ENCODE peak calls at places on chromosomes 6 and 20, in six cellular contexts. V is cardiac fibroblast, A is tibial nerve, G is heart left ventricle, H is uterus, W is brain microvascular endothelial cell. K is an unnamed sample.

GRCh38 chr6:150417247-150417646 is 48.4 kb downstream of the IYD start:
- DNase-seq in V (no peak), A (no peak), G (no peak), H (no peak), W (no peak), K (no peak)

GRCh38 chr6:34132486-34133185 is 13.3 kb downstream of the GRM4 start:
- DNase-seq in V (peak), A (no peak), G (no peak), H (no peak), W (no peak), K (no peak)

GRCh38 chr6:37256692-37257319 is 766 bp upstream of the TBC1D22B start:
- DNase-seq in V (no peak), A (no peak), G (no peak), H (no peak), W (no peak), K (no peak)

GRCh38 chr6:105587349-105588115 is 184.7 kb upstream of the PREP start:
- DNase-seq in V (no peak), A (no peak), G (no peak), H (no peak), W (peak), K (no peak)

GRCh38 chr6:36249536-36249935 is 20.3 kb upstream of the PNPLA1 start:
- DNase-seq in V (peak), A (no peak), G (no peak), H (no peak), W (no peak), K (peak)

GRCh38 chr6:130848945-130849344 is 21.7 kb downstream of the SMLR1 start:
- DNase-seq in V (no peak), A (no peak), G (no peak), H (no peak), W (no peak), K (no peak)

GRCh38 chr6:50952092-50952932 is 133.6 kb downstream of the TFAP2B start:
- DNase-seq in V (no peak), A (no peak), G (no peak), H (no peak), W (peak), K (no peak)

GRCh38 chr6:33707771-33708170 is 3.7 kb downstream of the UQCC2 start:
- DNase-seq in V (no peak), A (no peak), G (peak), H (no peak), W (no peak), K (no peak)

GRCh38 chr6:22079788-22080187 is 217.0 kb downstream of the PRL start:
- DNase-seq in V (peak), A (no peak), G (peak), H (no peak), W (peak), K (no peak)

GRCh38 chr20:9531581-9531980 is 17.2 kb downstream of the LAMP5 start:
- DNase-seq in V (no peak), A (no peak), G (no peak), H (no peak), W (no peak), K (no peak)

GRCh38 chr6:32852844-32853540 is 512 bp downstream of the TAP1 start:
- DNase-seq in V (peak), A (peak), G (peak), H (peak), W (peak), K (no peak)

GRCh38 chr20:54475334-54476287 is at the start of gene DOK5:
- DNase-seq in V (peak), A (peak), G (peak), H (peak), W (no peak), K (no peak)
- H3K4me3 ChIP-seq in V (peak), A (peak), G (peak), H (peak), W (peak), K (peak)

DNA sequence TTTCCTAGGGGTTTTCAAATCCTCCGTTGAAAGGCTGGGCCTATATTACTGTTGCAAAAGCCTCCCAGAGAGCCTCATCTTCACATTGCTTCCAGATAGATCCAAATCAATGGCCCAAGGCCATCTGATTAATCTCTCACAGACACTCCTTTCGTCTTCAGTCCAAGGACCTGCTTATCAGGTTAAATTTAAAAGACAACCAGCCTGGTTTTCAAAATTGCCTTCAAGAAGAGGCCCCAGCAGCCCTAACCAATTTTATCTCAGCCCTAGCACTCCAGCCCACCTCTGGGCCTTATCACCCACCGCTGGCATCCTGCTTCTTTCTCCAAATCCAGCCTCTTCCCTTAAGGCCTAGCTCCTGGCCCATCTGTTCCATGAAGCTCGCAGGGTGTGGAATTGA is 15.5 kb upstream of the CCND3 start:
- DNase-seq in V (no peak), A (no peak), G (no peak), H (no peak), W (no peak), K (no peak)
- H3K4me3 ChIP-seq in V (no peak), A (no peak), G (no peak), H (no peak), W (no peak), K (no peak)

GRCh38 chr6:134706806-134707205 is 243.1 kb downstream of the ALDH8A1 start:
- DNase-seq in V (no peak), A (no peak), G (no peak), H (no peak), W (no peak), K (no peak)

GRCh38 chr6:134706153-134706552 is 243.7 kb downstream of the ALDH8A1 start:
- DNase-seq in V (no peak), A (no peak), G (no peak), H (no peak), W (no peak), K (no peak)

GRCh38 chr6:134702279-134702678 is 247.6 kb downstream of the ALDH8A1 start:
- DNase-seq in V (no peak), A (no peak), G (no peak), H (no peak), W (no peak), K (no peak)

GRCh38 chr6:134701301-134701700 is 248.6 kb downstream of the ALDH8A1 start:
- DNase-seq in V (no peak), A (no peak), G (no peak), H (no peak), W (no peak), K (no peak)

DNA sequence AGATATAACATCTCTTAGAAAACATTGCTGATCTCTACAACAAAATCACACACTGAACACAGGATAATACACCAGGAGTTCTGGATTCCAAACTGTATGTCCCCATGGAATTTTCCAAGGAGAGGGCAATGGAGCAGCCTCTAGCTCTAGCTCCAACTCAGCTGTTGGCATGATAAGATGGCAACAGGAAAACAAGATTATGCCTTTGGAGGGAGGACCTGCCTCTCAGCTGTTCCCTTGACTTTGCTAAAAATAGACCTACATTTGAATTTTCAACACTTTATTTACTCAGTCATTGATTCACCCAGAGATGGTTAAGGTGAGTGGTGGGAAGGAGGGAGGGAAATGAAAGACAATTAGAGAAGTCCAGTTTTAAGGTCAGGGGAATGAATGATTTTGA is 246.7 kb downstream of the ALDH8A1 start:
- DNase-seq in V (no peak), A (no peak), G (no peak), H (no peak), W (no peak), K (no peak)
- H3K4me3 ChIP-seq in V (no peak), A (no peak), G (no peak), H (no peak), W (no peak), K (no peak)

DNA sequence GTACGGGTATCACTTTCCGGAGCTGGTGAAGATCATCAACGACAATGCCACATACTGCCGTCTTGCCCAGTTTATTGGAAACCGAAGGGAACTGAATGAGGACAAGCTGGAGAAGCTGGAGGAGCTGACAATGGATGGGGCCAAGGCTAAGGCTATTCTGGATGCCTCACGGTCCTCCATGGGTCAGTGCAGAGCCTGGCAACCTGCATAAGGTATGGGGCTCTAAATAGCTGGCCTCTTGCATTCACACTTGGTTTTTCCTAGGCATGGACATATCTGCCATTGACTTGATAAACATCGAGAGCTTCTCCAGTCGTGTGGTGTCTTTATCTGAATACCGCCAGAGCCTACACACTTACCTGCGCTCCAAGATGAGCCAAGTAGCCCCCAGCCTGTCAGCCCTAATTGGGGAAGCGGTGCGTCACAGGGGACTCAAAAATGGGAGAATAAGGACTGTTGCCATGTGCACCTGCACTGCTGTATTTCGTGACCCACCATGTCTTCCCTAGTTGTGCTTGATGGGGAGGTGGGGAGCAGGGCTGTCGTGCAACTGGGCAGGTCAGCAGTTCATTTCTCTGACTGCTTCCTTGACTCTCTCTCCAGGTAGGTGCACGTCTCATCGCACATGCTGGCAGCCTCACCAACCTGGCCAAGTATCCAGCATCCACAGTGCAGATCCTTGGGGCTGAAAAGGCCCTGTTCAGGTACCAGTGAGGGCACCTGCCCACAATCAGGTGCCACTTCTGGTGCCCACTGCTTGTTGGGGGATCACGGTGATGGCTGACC is 3.1 kb downstream of the NOP56 start:
- DNase-seq in V (no peak), A (no peak), G (no peak), H (no peak), W (no peak), K (no peak)
- H3K4me3 ChIP-seq in V (no peak), A (no peak), G (no peak), H (no peak), W (no peak), K (no peak)

DNA sequence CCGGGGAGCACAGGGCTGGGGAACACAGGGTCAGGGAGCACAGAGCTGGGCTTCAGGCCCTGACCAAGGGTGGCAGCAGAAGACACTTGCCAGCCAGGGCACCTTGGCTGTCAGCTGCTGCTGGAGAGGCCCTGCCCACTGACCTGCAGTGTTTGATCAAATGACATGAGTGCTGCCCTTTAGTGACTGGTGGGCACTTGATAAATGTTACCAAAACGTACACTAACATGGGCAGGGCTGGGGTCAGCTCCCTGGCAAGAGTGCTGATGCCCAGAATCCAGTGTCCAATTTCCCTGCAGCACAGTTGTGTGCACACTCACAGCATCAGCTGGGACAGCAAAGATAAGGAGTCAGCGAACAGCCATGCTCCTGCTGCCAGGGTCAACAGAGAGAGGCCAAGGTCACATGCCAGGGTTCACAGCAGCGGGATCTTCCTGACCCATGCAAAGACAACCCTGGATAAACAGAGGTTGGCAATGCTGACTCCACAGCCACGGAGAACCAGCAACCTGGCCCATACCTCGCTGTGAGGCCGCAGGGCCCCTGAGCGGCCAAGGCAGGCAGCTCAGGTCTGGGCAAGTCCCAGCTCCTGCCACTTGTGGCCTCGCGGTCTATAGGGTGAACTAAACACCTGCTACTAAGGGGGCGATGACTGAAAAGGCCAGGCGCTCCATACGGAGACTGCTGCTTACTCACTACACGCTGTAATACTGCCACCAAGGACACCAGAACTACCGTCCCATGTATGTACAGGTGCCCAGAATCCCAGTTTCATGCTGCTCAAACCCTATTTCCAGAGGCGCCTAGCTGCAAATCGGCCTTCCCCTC is 46.3 kb downstream of the NINL start:
- DNase-seq in V (no peak), A (no peak), G (no peak), H (no peak), W (no peak), K (no peak)
- H3K4me3 ChIP-seq in V (no peak), A (no peak), G (peak), H (peak), W (no peak), K (no peak)

GRCh38 chr6:111474771-111475170 is 8.2 kb downstream of the REV3L start:
- DNase-seq in V (no peak), A (no peak), G (no peak), H (no peak), W (no peak), K (no peak)

GRCh38 chr6:111478064-111478476 is 4.9 kb downstream of the REV3L start:
- DNase-seq in V (peak), A (no peak), G (no peak), H (no peak), W (peak), K (no peak)

GRCh38 chr6:111478749-111479148 is 4.3 kb downstream of the REV3L start:
- DNase-seq in V (peak), A (no peak), G (no peak), H (no peak), W (peak), K (no peak)

GRCh38 chr6:111474106-111474505 is 8.9 kb downstream of the REV3L start:
- DNase-seq in V (no peak), A (no peak), G (no peak), H (no peak), W (no peak), K (no peak)

DNA sequence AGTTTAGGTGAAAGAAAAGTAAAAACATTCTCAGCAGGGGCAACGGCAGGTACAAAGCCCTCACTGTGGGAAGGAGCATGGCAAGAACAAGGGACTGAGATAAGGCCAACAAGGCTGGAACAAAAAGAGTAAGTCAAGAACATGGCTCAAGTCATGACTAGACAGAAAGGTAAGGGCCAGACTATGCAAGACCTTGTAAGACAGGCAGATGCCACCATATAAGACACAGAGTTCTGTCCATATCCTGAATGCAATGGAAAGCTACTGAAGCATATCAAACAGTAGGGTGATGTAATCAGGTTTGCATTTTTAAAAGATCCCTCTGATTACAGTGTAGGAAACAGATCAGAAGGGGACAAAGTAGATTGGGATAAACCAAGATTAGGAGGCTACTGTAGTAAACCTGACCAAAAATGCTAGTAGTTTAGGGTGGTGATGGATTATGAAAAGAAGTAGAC is 5.5 kb downstream of the REV3L start:
- DNase-seq in V (no peak), A (no peak), G (no peak), H (no peak), W (no peak), K (no peak)
- H3K4me3 ChIP-seq in V (no peak), A (no peak), G (no peak), H (no peak), W (no peak), K (no peak)

GRCh38 chr6:137102050-137102848 is 57.5 kb upstream of the IL20RA start:
- DNase-seq in V (no peak), A (no peak), G (no peak), H (no peak), W (no peak), K (no peak)
- H3K4me3 ChIP-seq in V (no peak), A (no peak), G (no peak), H (no peak), W (no peak), K (no peak)

GRCh38 chr20:1002682-1003561 is 811 bp upstream of the RSPO4 start:
- DNase-seq in V (no peak), A (no peak), G (no peak), H (no peak), W (no peak), K (no peak)
- H3K4me3 ChIP-seq in V (no peak), A (no peak), G (no peak), H (no peak), W (no peak), K (no peak)

GRCh38 chr6:154480144-154480639 is 30.3 kb downstream of the CNKSR3 start:
- DNase-seq in V (no peak), A (no peak), G (no peak), H (no peak), W (no peak), K (no peak)
- H3K4me3 ChIP-seq in V (no peak), A (no peak), G (no peak), H (no peak), W (peak), K (no peak)

GRCh38 chr6:41552723-41553122 is 6.5 kb downstream of the FOXP4 start:
- DNase-seq in V (no peak), A (no peak), G (no peak), H (no peak), W (no peak), K (no peak)
- H3K4me3 ChIP-seq in V (no peak), A (no peak), G (no peak), H (no peak), W (no peak), K (no peak)